ENCODE peak calls at places on chromosomes 13 and 19, in four cellular contexts. F is activated naive CD4-positive, alpha-beta T cell; R is head of caudate nucleus; H is activated CD4-positive, CD25-positive, alpha-beta regulatory T cell treated with anti-CD3 and anti-CD28 coated beads, Interleukin-2, amount 50 U/mL, for 16 hours. L is an unnamed sample.

GRCh38 chr19:31350033-31350692 is 927 bp upstream of the TSHZ3 start:
- DNase-seq in F (no peak), H (no peak), R (no peak), L (peak)

GRCh38 chr19:57171551-57172081 is 4.3 kb upstream of the DUXA start:
- DNase-seq in H (no peak), R (peak), F (no peak), L (peak)

GRCh38 chr13:61989984-61990383 is 574.3 kb upstream of the PCDH20 start:
- DNase-seq in H (no peak), F (no peak), R (no peak), L (no peak)

GRCh38 chr13:74210693-74211393 is 76.6 kb upstream of the KLF12 start:
- DNase-seq in H (no peak), F (no peak), R (no peak), L (peak)

GRCh38 chr13:50587122-50587521 is 256.4 kb downstream of the DLEU7 start:
- DNase-seq in R (no peak), F (no peak), H (no peak), L (no peak)

GRCh38 chr19:15429825-15430467 is 11.2 kb upstream of the AKAP8L start:
- DNase-seq in F (no peak), R (no peak), H (no peak), L (no peak)

GRCh38 chr13:82259284-82259683 is 1623.0 kb downstream of the SLITRK1 start:
- DNase-seq in H (no peak), F (no peak), R (no peak), L (no peak)

GRCh38 chr13:98214008-98214643 is 37.1 kb upstream of the RNF113B start:
- DNase-seq in F (no peak), R (peak), H (no peak), L (no peak)

GRCh38 chr19:6220385-6221191 is 59.2 kb downstream of the MLLT1 start:
- DNase-seq in F (no peak), R (no peak), H (no peak), L (no peak)

GRCh38 chr13:30338952-30339351 is 31.6 kb upstream of the KATNAL1 start:
- DNase-seq in H (no peak), R (no peak), F (no peak), L (no peak)

GRCh38 chr19:10289167-10289835 is 451 bp upstream of the ICAM5 start:
- DNase-seq in H (peak), R (peak), F (peak), L (peak)

GRCh38 chr19:45876411-45877197 is 9.3 kb downstream of the IRF2BP1 start:
- DNase-seq in F (no peak), R (no peak), H (no peak), L (no peak)

GRCh38 chr13:86976521-86977324 is 694.4 kb upstream of the SLITRK5 start:
- DNase-seq in H (no peak), F (no peak), R (no peak), L (no peak)

GRCh38 chr13:44648392-44649117 is 72.4 kb upstream of the TSC22D1 start:
- DNase-seq in R (no peak), F (no peak), H (no peak), L (no peak)